ENCODE peak calls at places on chromosomes 4 and X, in nine cellular contexts. One of them, this sample, is unnamed.

GRCh38 chr4:25011135-25011866 is 19.4 kb downstream of the LGI2 start:
- DNase-seq in lung: no peak
- DNase-seq in AG09309: no peak
- DNase-seq in ovary: no peak
- DNase-seq in HFF-Myc: no peak
- DNase-seq in upper lobe of left lung: peak
- DNase-seq in CD8-positive, alpha-beta T cell: no peak
- DNase-seq in neural progenitor cell: no peak
- DNase-seq in upper lobe of right lung: no peak
- DNase-seq in this sample: no peak

GRCh38 chr4:174119051-174119450 is 164.4 kb downstream of the FBXO8 start:
- DNase-seq in lung: no peak
- DNase-seq in upper lobe of right lung: no peak
- DNase-seq in upper lobe of left lung: no peak
- DNase-seq in CD8-positive, alpha-beta T cell: no peak
- DNase-seq in AG09309: peak
- DNase-seq in HFF-Myc: peak
- DNase-seq in ovary: peak
- DNase-seq in neural progenitor cell: no peak
- DNase-seq in this sample: peak

GRCh38 chr4:141077611-141078225 is 55.6 kb downstream of the RNF150 start:
- DNase-seq in upper lobe of right lung: no peak
- DNase-seq in ovary: no peak
- DNase-seq in CD8-positive, alpha-beta T cell: no peak
- DNase-seq in HFF-Myc: no peak
- DNase-seq in upper lobe of left lung: no peak
- DNase-seq in neural progenitor cell: no peak
- DNase-seq in lung: no peak
- DNase-seq in AG09309: no peak
- DNase-seq in this sample: no peak

GRCh38 chrX:40687169-40687568 is 39.8 kb upstream of the CXorf38 start:
- DNase-seq in CD8-positive, alpha-beta T cell: no peak
- DNase-seq in upper lobe of left lung: no peak
- DNase-seq in neural progenitor cell: no peak
- DNase-seq in lung: no peak
- DNase-seq in upper lobe of right lung: no peak
- DNase-seq in HFF-Myc: no peak
- DNase-seq in AG09309: no peak
- DNase-seq in ovary: no peak
- DNase-seq in this sample: no peak

GRCh38 chr4:106194801-106195200 is 121.2 kb downstream of the TBCK start:
- DNase-seq in upper lobe of left lung: no peak
- DNase-seq in AG09309: no peak
- DNase-seq in upper lobe of right lung: no peak
- DNase-seq in lung: no peak
- DNase-seq in ovary: no peak
- DNase-seq in CD8-positive, alpha-beta T cell: no peak
- DNase-seq in HFF-Myc: no peak
- DNase-seq in neural progenitor cell: no peak
- DNase-seq in this sample: no peak

GRCh38 chrX:47030339-47030738 is 47.9 kb upstream of the RGN start:
- DNase-seq in AG09309: peak
- DNase-seq in CD8-positive, alpha-beta T cell: no peak
- DNase-seq in ovary: no peak
- DNase-seq in lung: no peak
- DNase-seq in neural progenitor cell: peak
- DNase-seq in upper lobe of left lung: no peak
- DNase-seq in HFF-Myc: peak
- DNase-seq in upper lobe of right lung: no peak
- DNase-seq in this sample: no peak

GRCh38 chr4:183988874-183989273 is 83.8 kb downstream of the STOX2 start:
- DNase-seq in ovary: no peak
- DNase-seq in AG09309: no peak
- DNase-seq in lung: no peak
- DNase-seq in neural progenitor cell: no peak
- DNase-seq in CD8-positive, alpha-beta T cell: no peak
- DNase-seq in upper lobe of right lung: no peak
- DNase-seq in HFF-Myc: no peak
- DNase-seq in upper lobe of left lung: peak
- DNase-seq in this sample: no peak

GRCh38 chr4:136183513-136183912 is 1348.8 kb downstream of the PCDH18 start:
- DNase-seq in ovary: no peak
- DNase-seq in HFF-Myc: no peak
- DNase-seq in upper lobe of right lung: no peak
- DNase-seq in AG09309: no peak
- DNase-seq in CD8-positive, alpha-beta T cell: no peak
- DNase-seq in upper lobe of left lung: no peak
- DNase-seq in neural progenitor cell: no peak
- DNase-seq in lung: no peak
- DNase-seq in this sample: no peak

GRCh38 chr4:141473952-141474351 is 162.4 kb upstream of the IL15 start:
- DNase-seq in HFF-Myc: peak
- DNase-seq in upper lobe of left lung: no peak
- DNase-seq in upper lobe of right lung: no peak
- DNase-seq in neural progenitor cell: no peak
- DNase-seq in CD8-positive, alpha-beta T cell: no peak
- DNase-seq in ovary: no peak
- DNase-seq in lung: no peak
- DNase-seq in AG09309: peak
- DNase-seq in this sample: peak

GRCh38 chr4:87122252-87122651 is 98.2 kb downstream of the KLHL8 start:
- DNase-seq in upper lobe of right lung: no peak
- DNase-seq in HFF-Myc: no peak
- DNase-seq in ovary: no peak
- DNase-seq in lung: peak
- DNase-seq in AG09309: no peak
- DNase-seq in neural progenitor cell: no peak
- DNase-seq in upper lobe of left lung: no peak
- DNase-seq in CD8-positive, alpha-beta T cell: no peak
- DNase-seq in this sample: no peak

GRCh38 chrX:12113321-12113720 is 25.0 kb upstream of the FRMPD4 start:
- DNase-seq in AG09309: no peak
- DNase-seq in HFF-Myc: no peak
- DNase-seq in ovary: no peak
- DNase-seq in CD8-positive, alpha-beta T cell: no peak
- DNase-seq in upper lobe of left lung: no peak
- DNase-seq in lung: no peak
- DNase-seq in upper lobe of right lung: no peak
- DNase-seq in neural progenitor cell: no peak
- DNase-seq in this sample: no peak

GRCh38 chrX:104324871-104325585 is 70.3 kb upstream of the ESX1 start:
- DNase-seq in neural progenitor cell: no peak
- DNase-seq in AG09309: no peak
- DNase-seq in ovary: no peak
- DNase-seq in CD8-positive, alpha-beta T cell: no peak
- DNase-seq in lung: no peak
- DNase-seq in HFF-Myc: no peak
- DNase-seq in upper lobe of right lung: no peak
- DNase-seq in upper lobe of left lung: no peak
- DNase-seq in this sample: no peak

GRCh38 chr4:23904639-23905061 is 14.8 kb upstream of the PPARGC1A start:
- DNase-seq in AG09309: no peak
- DNase-seq in ovary: no peak
- DNase-seq in neural progenitor cell: no peak
- DNase-seq in lung: no peak
- DNase-seq in upper lobe of right lung: no peak
- DNase-seq in HFF-Myc: no peak
- DNase-seq in upper lobe of left lung: no peak
- DNase-seq in CD8-positive, alpha-beta T cell: no peak
- DNase-seq in this sample: no peak

GRCh38 chrX:68823413-68824151 is 5.2 kb upstream of the EFNB1 start:
- DNase-seq in upper lobe of right lung: no peak
- DNase-seq in upper lobe of left lung: no peak
- DNase-seq in ovary: no peak
- DNase-seq in AG09309: no peak
- DNase-seq in neural progenitor cell: no peak
- DNase-seq in HFF-Myc: no peak
- DNase-seq in lung: peak
- DNase-seq in CD8-positive, alpha-beta T cell: no peak
- DNase-seq in this sample: no peak

GRCh38 chr4:8277356-8278008 is 7.9 kb downstream of the HTRA3 start:
- DNase-seq in CD8-positive, alpha-beta T cell: no peak
- DNase-seq in upper lobe of right lung: peak
- DNase-seq in upper lobe of left lung: no peak
- DNase-seq in neural progenitor cell: no peak
- DNase-seq in AG09309: no peak
- DNase-seq in lung: no peak
- DNase-seq in HFF-Myc: no peak
- DNase-seq in ovary: peak
- DNase-seq in this sample: no peak

GRCh38 chr4:100299019-100299418 is 108.8 kb upstream of the DDIT4L start:
- DNase-seq in CD8-positive, alpha-beta T cell: no peak
- DNase-seq in lung: no peak
- DNase-seq in HFF-Myc: peak
- DNase-seq in ovary: peak
- DNase-seq in AG09309: peak
- DNase-seq in upper lobe of left lung: no peak
- DNase-seq in upper lobe of right lung: no peak
- DNase-seq in neural progenitor cell: peak
- DNase-seq in this sample: peak

GRCh38 chr4:8830056-8830455 is 41.6 kb downstream of the HMX1 start:
- DNase-seq in CD8-positive, alpha-beta T cell: no peak
- DNase-seq in HFF-Myc: no peak
- DNase-seq in upper lobe of right lung: peak
- DNase-seq in ovary: no peak
- DNase-seq in upper lobe of left lung: peak
- DNase-seq in AG09309: no peak
- DNase-seq in lung: no peak
- DNase-seq in neural progenitor cell: no peak
- DNase-seq in this sample: no peak

GRCh38 chrX:17654116-17654515 is 83.2 kb upstream of the SCML1 start:
- DNase-seq in upper lobe of left lung: no peak
- DNase-seq in CD8-positive, alpha-beta T cell: peak
- DNase-seq in AG09309: no peak
- DNase-seq in upper lobe of right lung: no peak
- DNase-seq in lung: no peak
- DNase-seq in HFF-Myc: no peak
- DNase-seq in ovary: no peak
- DNase-seq in neural progenitor cell: no peak
- DNase-seq in this sample: no peak

GRCh38 chrX:135416546-135416945 is 5.2 kb upstream of the SMIM10L2A start:
- DNase-seq in CD8-positive, alpha-beta T cell: no peak
- DNase-seq in neural progenitor cell: no peak
- DNase-seq in HFF-Myc: no peak
- DNase-seq in AG09309: no peak
- DNase-seq in upper lobe of right lung: no peak
- DNase-seq in lung: no peak
- DNase-seq in upper lobe of left lung: no peak
- DNase-seq in ovary: no peak
- DNase-seq in this sample: no peak
- H3K4me3 ChIP-seq in CD8-positive, alpha-beta T cell: no peak
- H3K4me3 ChIP-seq in neural progenitor cell: no peak
- H3K4me3 ChIP-seq in HFF-Myc: no peak
- H3K4me3 ChIP-seq in AG09309: no peak
- H3K4me3 ChIP-seq in upper lobe of right lung: no peak
- H3K4me3 ChIP-seq in lung: no peak
- H3K4me3 ChIP-seq in upper lobe of left lung: no peak
- H3K4me3 ChIP-seq in ovary: no peak
- H3K4me3 ChIP-seq in this sample: no peak

GRCh38 chr4:139822391-139822790 is 156.8 kb downstream of the MGST2 start:
- DNase-seq in upper lobe of left lung: no peak
- DNase-seq in upper lobe of right lung: no peak
- DNase-seq in neural progenitor cell: peak
- DNase-seq in ovary: no peak
- DNase-seq in HFF-Myc: no peak
- DNase-seq in CD8-positive, alpha-beta T cell: no peak
- DNase-seq in AG09309: no peak
- DNase-seq in lung: no peak
- DNase-seq in this sample: no peak
- H3K4me3 ChIP-seq in upper lobe of left lung: no peak
- H3K4me3 ChIP-seq in upper lobe of right lung: no peak
- H3K4me3 ChIP-seq in neural progenitor cell: no peak
- H3K4me3 ChIP-seq in ovary: no peak
- H3K4me3 ChIP-seq in HFF-Myc: no peak
- H3K4me3 ChIP-seq in CD8-positive, alpha-beta T cell: no peak
- H3K4me3 ChIP-seq in AG09309: no peak
- H3K4me3 ChIP-seq in lung: no peak
- H3K4me3 ChIP-seq in this sample: no peak

DNA sequence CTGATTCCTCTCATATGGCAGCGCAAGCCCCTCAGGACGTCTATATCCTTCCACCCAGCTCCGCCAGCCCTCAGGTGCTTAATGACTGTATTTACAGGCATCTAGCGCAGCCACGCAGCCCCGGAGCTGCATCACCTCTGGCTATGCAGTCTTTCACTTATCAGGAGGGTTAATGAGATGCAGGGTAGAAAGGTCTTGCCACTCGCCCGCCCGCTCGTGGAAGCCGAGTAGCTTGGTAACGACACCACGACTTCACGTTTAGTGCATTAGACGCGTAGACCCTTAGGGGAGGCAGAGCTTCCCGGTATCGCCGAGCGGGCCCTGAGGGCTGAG is 1.5 kb upstream of the SLC16A2 start:
- DNase-seq in CD8-positive, alpha-beta T cell: peak
- DNase-seq in lung: no peak
- DNase-seq in neural progenitor cell: peak
- DNase-seq in ovary: no peak
- DNase-seq in HFF-Myc: no peak
- DNase-seq in upper lobe of left lung: no peak
- DNase-seq in AG09309: no peak
- DNase-seq in upper lobe of right lung: no peak
- DNase-seq in this sample: no peak
- H3K4me3 ChIP-seq in CD8-positive, alpha-beta T cell: peak
- H3K4me3 ChIP-seq in lung: no peak
- H3K4me3 ChIP-seq in neural progenitor cell: peak
- H3K4me3 ChIP-seq in ovary: peak
- H3K4me3 ChIP-seq in HFF-Myc: peak
- H3K4me3 ChIP-seq in upper lobe of left lung: peak
- H3K4me3 ChIP-seq in AG09309: peak
- H3K4me3 ChIP-seq in upper lobe of right lung: peak
- H3K4me3 ChIP-seq in this sample: peak

DNA sequence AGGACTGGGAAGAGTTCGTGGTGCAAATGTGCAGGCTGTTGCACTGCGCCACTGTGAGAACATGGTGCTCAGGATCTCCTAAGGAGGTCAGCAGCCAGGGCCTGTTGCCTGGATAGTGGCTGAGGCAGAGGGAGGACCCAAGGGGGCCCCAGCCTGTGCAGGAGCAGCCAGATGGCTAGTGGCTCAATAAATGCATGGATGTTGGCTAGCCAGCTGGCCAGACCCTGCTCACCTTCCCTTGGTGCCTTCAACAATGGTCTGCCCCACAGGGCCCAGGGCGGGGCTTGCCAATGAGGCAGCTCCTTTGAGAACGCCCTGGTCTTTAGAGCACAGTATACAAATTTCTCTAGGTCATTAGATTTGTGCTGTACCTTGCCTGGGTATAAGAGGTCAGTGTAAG is 67.4 kb downstream of the TNIP2 start:
- DNase-seq in upper lobe of right lung: no peak
- DNase-seq in lung: no peak
- DNase-seq in CD8-positive, alpha-beta T cell: no peak
- DNase-seq in upper lobe of left lung: no peak
- DNase-seq in ovary: no peak
- DNase-seq in HFF-Myc: no peak
- DNase-seq in AG09309: no peak
- DNase-seq in neural progenitor cell: no peak
- DNase-seq in this sample: no peak
- H3K4me3 ChIP-seq in upper lobe of right lung: no peak
- H3K4me3 ChIP-seq in lung: no peak
- H3K4me3 ChIP-seq in CD8-positive, alpha-beta T cell: no peak
- H3K4me3 ChIP-seq in upper lobe of left lung: no peak
- H3K4me3 ChIP-seq in ovary: no peak
- H3K4me3 ChIP-seq in HFF-Myc: no peak
- H3K4me3 ChIP-seq in AG09309: no peak
- H3K4me3 ChIP-seq in neural progenitor cell: no peak
- H3K4me3 ChIP-seq in this sample: no peak

This sample was measured in MG63.